ENCODE peak calls at places on chromosomes 4 and X, in ten cellular contexts. S is germinal center; K is MV-4-11; M is fibroblast of the aortic adventitia; I is left colon; A is stimulated activated CD4-positive, alpha-beta T cell treated with anti-CD3 and anti-CD28 coated beads, Interleukin-4, amount 100 ng/mL, for 48 hours; T is M059J; O is amniotic epithelial cell; V is GM04504; R is activated naive CD4-positive, alpha-beta T cell treated with anti-CD3 and anti-CD28 coated beads for 36 hours. N is an unnamed sample.
A peak's percentile ranks its signal among the peaks of the same experiment; 100 is the strongest.

GRCh38 chrX:64195862-64196261 is 9.6 kb downstream of the AMER1 start:
- DNase-seq in S (no peak), K (no peak), M (no peak), I (no peak), A (no peak), T (no peak), O (no peak), V (no peak), R (no peak), N (no peak)

GRCh38 chr4:73892966-73893365 is 23.8 kb downstream of the CXCL1 start:
- DNase-seq in S (no peak), K (no peak), M (no peak), I (no peak), A (no peak), T (no peak), O (no peak), V (no peak), R (no peak), N (no peak)

GRCh38 chr4:54367059-54367458 is 138.0 kb downstream of the PDGFRA start:
- DNase-seq in S (no peak), K (no peak), M (no peak), I (no peak), A (no peak), T (no peak), O (no peak), V (no peak), R (no peak), N (no peak)

GRCh38 chrX:136639506-136640176 is 8.3 kb upstream of the CD40LG start:
- DNase-seq in S (no peak), K (peak; percentile 49), M (peak; percentile 27), I (no peak), A (no peak), T (peak; percentile 12), O (no peak), V (peak; percentile 3), R (peak; percentile 32), N (no peak)

GRCh38 chr4:78644744-78645330 is 93.3 kb downstream of the ANXA3 start:
- DNase-seq in S (peak; percentile 74), K (peak; percentile 35), M (peak; percentile 87), I (peak; percentile 63), A (no peak), T (peak; percentile 68), O (peak; percentile 87), V (peak; percentile 57), R (peak; percentile 78), N (peak; percentile 46)

GRCh38 chr4:156378053-156378665 is 424.5 kb upstream of the CTSO start:
- DNase-seq in S (no peak), K (peak; percentile 25), M (peak; percentile 84), I (no peak), A (no peak), T (peak; percentile 43), O (peak; percentile 76), V (no peak), R (no peak), N (no peak)

GRCh38 chrX:39850630-39851152 is 247.1 kb downstream of the BCOR start:
- DNase-seq in S (no peak), K (no peak), M (peak; percentile 59), I (no peak), A (no peak), T (peak; percentile 54), O (peak; percentile 68), V (peak; percentile 36), R (no peak), N (no peak)

GRCh38 chr4:144699565-144699964 is 53.6 kb downstream of the HHIP start:
- DNase-seq in S (no peak), K (no peak), M (peak; percentile 89), I (no peak), A (no peak), T (peak; percentile 59), O (peak; percentile 30), V (no peak), R (no peak), N (no peak)

GRCh38 chrX:8288590-8288989 is 117.5 kb upstream of the VCX2 start:
- DNase-seq in S (no peak), K (no peak), M (no peak), I (no peak), A (no peak), T (no peak), O (no peak), V (no peak), R (no peak), N (no peak)

GRCh38 chrX:41317487-41318208 is 16.3 kb upstream of the DDX3X start:
- DNase-seq in S (no peak), K (peak; percentile 45), M (peak; percentile 65), I (no peak), A (no peak), T (no peak), O (peak; percentile 47), V (no peak), R (no peak), N (no peak)

GRCh38 chr4:72118017-72118416 is 86.2 kb downstream of the NPFFR2 start:
- DNase-seq in S (no peak), K (peak; percentile 27), M (no peak), I (no peak), A (no peak), T (no peak), O (no peak), V (no peak), R (no peak), N (no peak)

GRCh38 chrX:48474127-48474526 is 1.9 kb upstream of the FTSJ1 start:
- DNase-seq in S (no peak), K (peak; percentile 40), M (no peak), I (no peak), A (no peak), T (peak; percentile 25), O (no peak), V (no peak), R (peak; percentile 46), N (no peak)

GRCh38 chr4:176150283-176150682 is 45.1 kb downstream of the SPATA4 start:
- DNase-seq in S (no peak), K (peak; percentile 3), M (peak; percentile 65), I (no peak), A (no peak), T (peak; percentile 51), O (peak; percentile 16), V (peak; percentile 12), R (peak; percentile 6), N (no peak)

GRCh38 chrX:118231464-118231863 is 114.4 kb upstream of the WDR44 start:
- DNase-seq in S (no peak), K (no peak), M (peak; percentile 45), I (no peak), A (no peak), T (peak; percentile 54), O (no peak), V (no peak), R (no peak), N (no peak)

GRCh38 chr4:77697860-77698599 is 92.4 kb downstream of the CXCL13 start:
- DNase-seq in S (peak; percentile 3), K (peak; percentile 73), M (peak; percentile 81), I (peak; percentile 54), A (no peak), T (peak; percentile 69), O (peak; percentile 88), V (peak; percentile 30), R (peak; percentile 27), N (no peak)

GRCh38 chr4:119939066-119939995 is 127.3 kb downstream of the MAD2L1 start:
- DNase-seq in S (no peak), K (no peak), M (peak; percentile 30), I (no peak), A (no peak), T (no peak), O (no peak), V (no peak), R (no peak), N (no peak)

GRCh38 chr4:139641218-139641617 is 24.4 kb upstream of the MGST2 start:
- DNase-seq in S (no peak), K (no peak), M (peak; percentile 58), I (no peak), A (no peak), T (peak; percentile 62), O (peak; percentile 67), V (no peak), R (no peak), N (no peak)

GRCh38 chr4:2866891-2867290 is 23.2 kb downstream of the ADD1 start:
- DNase-seq in S (no peak), K (no peak), M (no peak), I (no peak), A (no peak), T (peak; percentile 26), O (peak; percentile 72), V (no peak), R (no peak), N (no peak)

GRCh38 chr4:38681283-38682066 is 17.5 kb downstream of the KLF3 start:
- DNase-seq in S (no peak), K (no peak), M (peak; percentile 71), I (no peak), A (no peak), T (no peak), O (peak; percentile 57), V (no peak), R (no peak), N (no peak)

GRCh38 chr4:137471895-137472294 is 60.4 kb downstream of the PCDH18 start:
- DNase-seq in S (no peak), K (no peak), M (peak; percentile 50), I (no peak), A (no peak), T (peak; percentile 1), O (no peak), V (no peak), R (no peak), N (no peak)

GRCh38 chr4:118740869-118741268 is 55.7 kb downstream of the METTL14 start:
- DNase-seq in S (peak; percentile 14), K (no peak), M (peak; percentile 60), I (no peak), A (no peak), T (no peak), O (no peak), V (no peak), R (no peak), N (no peak)

GRCh38 chr4:7193040-7193958 is 961 bp downstream of the SORCS2 start:
- DNase-seq in S (no peak), K (no peak), M (no peak), I (no peak), A (no peak), T (no peak), O (no peak), V (no peak), R (no peak), N (no peak)

GRCh38 chrX:143634701-143635442 is 1.0 kb downstream of the SLITRK4 start:
- DNase-seq in S (no peak), K (no peak), M (no peak), I (no peak), A (no peak), T (no peak), O (peak; percentile 35), V (no peak), R (no peak), N (no peak)

GRCh38 chr4:15774020-15774420 is 4.1 kb upstream of the CD38 start:
- DNase-seq in S (no peak), K (peak; percentile 69), M (no peak), I (no peak), A (no peak), T (peak; percentile 77), O (peak; percentile 30), V (no peak), R (no peak), N (no peak)

GRCh38 chr4:17027495-17027894 is 129.1 kb upstream of the LDB2 start:
- DNase-seq in S (no peak), K (peak; percentile 9), M (peak; percentile 99), I (no peak), A (no peak), T (peak; percentile 97), O (peak; percentile 74), V (peak; percentile 94), R (no peak), N (no peak)

GRCh38 chr4:184460495-184461285 is 13.7 kb downstream of the IRF2 start:
- DNase-seq in S (no peak), K (peak; percentile 40), M (no peak), I (no peak), A (no peak), T (no peak), O (no peak), V (no peak), R (no peak), N (no peak)

GRCh38 chrX:109826954-109827708 is 94.1 kb upstream of the ACSL4 start:
- DNase-seq in S (no peak), K (no peak), M (peak; percentile 69), I (no peak), A (no peak), T (peak; percentile 96), O (peak; percentile 93), V (peak; percentile 42), R (no peak), N (no peak)

GRCh38 chrX:12138366-12139313 is at the start of gene FRMPD4:
- DNase-seq in S (no peak), K (no peak), M (peak; percentile 15), I (no peak), A (no peak), T (peak; percentile 69), O (peak; percentile 26), V (no peak), R (no peak), N (no peak)

N was measured in CD8-positive, alpha-beta T cell.